ENCODE peak calls at places on chromosomes 6 and 20, in four cellular contexts. K, U, P and W are unnamed samples.

GRCh38 chr6:81834141-81834621 is 81.7 kb upstream of the TENT5A start:
- ATAC-seq in K (no peak), U (no peak), P (no peak), W (no peak)

GRCh38 chr6:34237722-34238506 is 1.2 kb downstream of the HMGA1 start:
- ATAC-seq in K (peak; percentile 52), U (peak; percentile 58), P (no peak), W (no peak)

GRCh38 chr20:63178889-63179751 is 36.8 kb downstream of the YTHDF1 start:
- ATAC-seq in K (peak; percentile 68), U (peak; percentile 9), P (no peak), W (peak; percentile 17)

GRCh38 chr6:157751547-157752200 is 71.4 kb upstream of the SNX9 start:
- ATAC-seq in K (no peak), U (no peak), P (no peak), W (no peak)

GRCh38 chr6:68575765-68576439 is 59.2 kb upstream of the ADGRB3 start:
- ATAC-seq in K (peak; percentile 97), U (peak; percentile 81), P (no peak), W (no peak)

GRCh38 chr6:117733341-117733740 is 58.1 kb downstream of the NUS1 start:
- ATAC-seq in K (no peak), U (no peak), P (no peak), W (no peak)

GRCh38 chr6:78132681-78133410 is 480.0 kb downstream of the MEI4 start:
- ATAC-seq in K (no peak), U (peak; percentile 94), P (no peak), W (no peak)

GRCh38 chr20:49133571-49133970 is 54.6 kb downstream of the STAU1 start:
- ATAC-seq in K (no peak), U (peak; percentile 43), P (no peak), W (no peak)

GRCh38 chr20:461254-462198 is 807 bp downstream of the TBC1D20 start:
- ATAC-seq in K (peak; percentile 64), U (peak; percentile 66), P (peak; percentile 80), W (peak; percentile 66)

GRCh38 chr6:54053893-54054391 is 57.3 kb upstream of the MLIP start:
- ATAC-seq in K (no peak), U (no peak), P (peak; percentile 88), W (peak; percentile 62)

GRCh38 chr20:25136643-25137559 is 55.0 kb upstream of the VSX1 start:
- ATAC-seq in K (peak; percentile 28), U (no peak), P (peak; percentile 76), W (peak; percentile 89)

GRCh38 chr20:19275630-19276071 is 63.2 kb downstream of the SLC24A3 start:
- ATAC-seq in K (no peak), U (peak; percentile 23), P (peak; percentile 78), W (peak; percentile 71)

GRCh38 chr6:139701695-139702094 is 327.2 kb upstream of the CITED2 start:
- ATAC-seq in K (no peak), U (no peak), P (no peak), W (no peak)

GRCh38 chr6:34438705-34439104 is 12.8 kb upstream of the RPS10 start:
- ATAC-seq in K (peak; percentile 61), U (no peak), P (no peak), W (no peak)

GRCh38 chr20:44302026-44302669 is 8.9 kb downstream of the FITM2 start:
- ATAC-seq in K (no peak), U (peak; percentile 97), P (peak; percentile 78), W (no peak)

GRCh38 chr6:42083530-42083929 is 33.2 kb downstream of the TAF8 start:
- ATAC-seq in K (no peak), U (no peak), P (no peak), W (no peak)

GRCh38 chr6:79710127-79710526 is 79.0 kb downstream of the SH3BGRL2 start:
- ATAC-seq in K (peak; percentile 52), U (peak; percentile 59), P (peak; percentile 57), W (no peak)
- TF ChIP-seq EP300 in K (no peak), U (no peak), P (no peak), W (no peak)

GRCh38 chr20:38331814-38332213 is 14.5 kb upstream of the LBP start:
- ATAC-seq in K (no peak), U (no peak), P (no peak), W (no peak)

GRCh38 chr20:38331245-38331644 is 15.0 kb upstream of the LBP start:
- ATAC-seq in K (no peak), U (no peak), P (no peak), W (no peak)

GRCh38 chr20:38326309-38326708 is 20.0 kb upstream of the LBP start:
- ATAC-seq in K (no peak), U (no peak), P (no peak), W (no peak)

GRCh38 chr20:38334016-38334415 is 12.3 kb upstream of the LBP start:
- ATAC-seq in K (no peak), U (no peak), P (no peak), W (no peak)

GRCh38 chr20:38330638-38331037 is 15.6 kb upstream of the LBP start:
- ATAC-seq in K (no peak), U (peak; percentile 72), P (no peak), W (no peak)
- H3K4me1 ChIP-seq in K (no peaks in the 10 kb centered on the region), U (peaks cover 21% of the 10 kb centered on the region), P (no peaks in the 10 kb centered on the region), W (no peaks in the 10 kb centered on the region)

DNA sequence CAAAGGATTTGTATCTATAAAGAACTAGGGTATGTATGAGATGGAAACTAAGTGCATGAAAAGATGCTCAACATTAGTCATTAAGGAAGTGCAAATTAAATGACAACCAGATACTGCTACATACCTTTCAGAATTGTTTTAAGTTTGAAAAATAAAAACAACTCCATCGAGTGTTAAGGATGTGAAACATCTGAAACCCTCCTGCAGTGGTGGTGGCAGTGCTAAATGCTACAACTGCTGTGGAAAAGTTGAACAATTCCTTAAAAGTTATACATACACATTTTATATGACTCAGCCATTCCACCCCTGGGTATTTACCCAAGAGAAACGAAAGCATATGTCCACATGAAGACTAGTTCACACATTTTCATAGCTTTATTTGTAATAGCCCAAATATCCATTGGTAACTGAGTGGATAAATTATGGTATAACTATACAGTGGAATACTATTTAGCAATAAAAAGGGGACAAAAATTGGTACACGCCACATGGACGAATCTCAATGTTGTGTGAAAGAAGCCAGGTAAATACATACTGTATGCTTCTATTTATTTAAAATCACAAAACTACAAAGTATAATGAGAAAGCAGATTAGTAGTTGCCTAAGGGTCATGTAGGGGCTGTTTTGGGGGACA is 10.6 kb downstream of the ARMH2 start:
- ATAC-seq in K (peak; percentile 8), U (no peak), P (no peak), W (no peak)
- H3K36me3 ChIP-seq in K (peaks cover 53% of the 10 kb centered on the region), U (peaks cover 38% of the 10 kb centered on the region), P (no peaks in the 10 kb centered on the region), W (no peaks in the 10 kb centered on the region)

GRCh38 chr6:131640576-131640975 is 3.5 kb downstream of the ENPP3 start:
- ATAC-seq in K (peak; percentile 52), U (no peak), P (no peak), W (no peak)
- TF ChIP-seq EP300 in K (peak; percentile 93), U (no peak), P (no peak), W (no peak)

DNA sequence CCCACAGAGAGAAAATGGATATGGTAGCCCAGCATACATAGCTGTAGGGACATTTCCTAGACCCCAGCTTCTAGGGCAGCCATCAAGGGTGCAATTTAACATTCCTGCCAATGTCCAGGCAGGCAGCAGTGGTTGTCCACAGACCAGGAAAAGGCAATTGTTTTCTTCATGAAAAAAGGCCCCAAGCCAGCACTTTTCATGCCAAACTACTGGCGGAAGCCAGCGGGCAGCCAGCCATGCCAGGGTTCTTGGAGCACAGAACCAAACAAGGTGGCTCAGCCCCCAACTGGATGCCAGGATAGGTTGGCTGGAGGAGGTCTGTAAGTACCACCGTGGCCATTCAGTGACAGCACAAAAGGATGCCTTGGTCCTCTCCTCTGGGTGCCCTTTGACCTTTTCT is 94.6 kb downstream of the BANF2 start:
- ATAC-seq in K (no peak), U (no peak), P (no peak), W (no peak)
- H3K4me1 ChIP-seq in K (no peaks in the 10 kb centered on the region), U (peaks cover 32% of the 10 kb centered on the region), P (peaks cover 16% of the 10 kb centered on the region), W (peaks cover 3% of the 10 kb centered on the region)

GRCh38 chr20:31706607-31707257 is 15.9 kb downstream of the BCL2L1 start:
- ATAC-seq in K (peak; percentile 89), U (peak; percentile 49), P (peak; percentile 79), W (peak; percentile 39)

GRCh38 chr20:31705598-31706597 is 16.8 kb downstream of the BCL2L1 start:
- ATAC-seq in K (peak; percentile 7), U (no peak), P (peak; percentile 46), W (no peak)

GRCh38 chr20:31704225-31705119 is 18.2 kb downstream of the BCL2L1 start:
- ATAC-seq in K (no peak), U (peak; percentile 88), P (peak; percentile 83), W (peak; percentile 44)

GRCh38 chr20:31707258-31707615 is 15.4 kb downstream of the BCL2L1 start:
- ATAC-seq in K (no peak), U (no peak), P (no peak), W (no peak)

GRCh38 chr20:31705191-31705590 is 17.5 kb downstream of the BCL2L1 start:
- ATAC-seq in K (no peak), U (no peak), P (no peak), W (no peak)
- H3K36me3 ChIP-seq in K (peaks cover 76% of the 10 kb centered on the region), U (peaks cover 62% of the 10 kb centered on the region), P (no peaks in the 10 kb centered on the region), W (no peaks in the 10 kb centered on the region)

GRCh38 chr6:17204548-17204947 is 76.6 kb upstream of the RBM24 start:
- ATAC-seq in K (no peak), U (no peak), P (no peak), W (no peak)

GRCh38 chr6:17200395-17200794 is 80.8 kb upstream of the RBM24 start:
- ATAC-seq in K (peak; percentile 42), U (peak; percentile 36), P (no peak), W (no peak)

GRCh38 chr6:17206566-17207072 is 74.5 kb upstream of the RBM24 start:
- ATAC-seq in K (no peak), U (no peak), P (no peak), W (no peak)

GRCh38 chr6:17207281-17207680 is 73.9 kb upstream of the RBM24 start:
- ATAC-seq in K (no peak), U (no peak), P (no peak), W (no peak)

GRCh38 chr6:17202526-17202925 is 78.6 kb upstream of the RBM24 start:
- ATAC-seq in K (no peak), U (no peak), P (no peak), W (no peak)
- TF ChIP-seq EP300 in K (no peak), U (no peak), P (no peak), W (no peak)